ENCODE peak calls at places on chromosomes 11 and 22, in six cellular contexts. R is pons; M is AG09319; A is activated CD4-positive, alpha-beta T cell treated with anti-CD3 and anti-CD28 coated beads, Interleukin-2, amount 50 U/mL, for 1 hour; S is substantia nigra; T is AG10803. H is an unnamed sample.

GRCh38 chr22:17285661-17286060 is 66.4 kb upstream of the ADA2 start:
- DNase-seq in R (no peak), S (no peak), A (no peak), M (no peak), T (no peak), H (no peak)

GRCh38 chr22:38139901-38140300 is 29.4 kb upstream of the BAIAP2L2 start:
- DNase-seq in T (no peak), A (no peak), R (no peak), S (no peak), M (no peak), H (no peak)

GRCh38 chr22:19178065-19178658 is 374 bp downstream of the SLC25A1 start:
- DNase-seq in S (no peak), M (no peak), R (no peak), T (no peak), A (peak), H (no peak)

GRCh38 chr11:95968585-95968984 is 44.7 kb upstream of the MTMR2 start:
- DNase-seq in M (no peak), R (no peak), A (no peak), T (no peak), S (no peak), H (no peak)

GRCh38 chr22:36419177-36419911 is 31.6 kb upstream of the MYH9 start:
- DNase-seq in R (peak), S (no peak), M (peak), T (peak), A (no peak), H (no peak)

GRCh38 chr11:123221611-123222010 is 26.6 kb upstream of the CLMP start:
- DNase-seq in A (no peak), M (no peak), R (no peak), S (no peak), T (no peak), H (no peak)

GRCh38 chr11:12182650-12183511 is 72.5 kb downstream of the MICAL2 start:
- DNase-seq in T (peak), A (no peak), S (no peak), R (no peak), M (peak), H (no peak)

GRCh38 chr22:33894036-33894435 is 26.2 kb downstream of the LARGE1 start:
- DNase-seq in A (no peak), M (no peak), S (no peak), T (no peak), R (no peak), H (no peak)

GRCh38 chr11:60756307-60757032 is at the start of gene MS4A15:
- DNase-seq in S (no peak), M (no peak), T (peak), R (no peak), A (no peak), H (peak)

GRCh38 chr22:48898524-48899377 is 928.9 kb downstream of the BRD1 start:
- DNase-seq in T (no peak), S (no peak), R (no peak), A (no peak), M (no peak), H (peak)

GRCh38 chr22:43174941-43175531 is 11.9 kb downstream of the TTLL12 start:
- DNase-seq in A (no peak), S (no peak), R (no peak), T (no peak), M (no peak), H (no peak)

GRCh38 chr22:50012201-50013181 is at the start of gene IL17REL:
- DNase-seq in A (no peak), R (no peak), M (no peak), T (peak), S (no peak), H (peak)

GRCh38 chr11:95412074-95412473 is 181.1 kb upstream of the SESN3 start:
- DNase-seq in R (no peak), S (no peak), A (no peak), M (no peak), T (no peak), H (no peak)

GRCh38 chr11:42239102-42239501 is 779.6 kb upstream of the LRRC4C start:
- DNase-seq in T (peak), M (no peak), R (no peak), S (no peak), A (no peak), H (no peak)

GRCh38 chr11:6812391-6813005 is 13.0 kb upstream of the OR6A2 start:
- DNase-seq in S (no peak), T (peak), A (no peak), R (peak), M (no peak), H (peak)

GRCh38 chr11:27294654-27295053 is 68.4 kb downstream of the CCDC34 start:
- DNase-seq in M (no peak), R (no peak), S (no peak), A (no peak), T (no peak), H (no peak)

GRCh38 chr11:108960498-108960897 is 295.6 kb downstream of the DDX10 start:
- DNase-seq in R (no peak), A (no peak), T (no peak), M (no peak), S (no peak), H (peak)

GRCh38 chr11:20005747-20006146 is 154.5 kb downstream of the DBX1 start:
- DNase-seq in A (no peak), M (no peak), T (no peak), S (no peak), R (no peak), H (no peak)

GRCh38 chr11:117657801-117658200 is 139.2 kb downstream of the DSCAML1 start:
- DNase-seq in S (peak), A (no peak), T (no peak), M (no peak), R (peak), H (no peak)

GRCh38 chr11:118705111-118705741 is 25.8 kb upstream of the TREH start:
- DNase-seq in M (no peak), S (peak), A (peak), T (no peak), R (peak), H (no peak)

GRCh38 chr11:133910101-133910500 is 46.7 kb downstream of the IGSF9B start:
- DNase-seq in R (no peak), T (no peak), M (no peak), A (no peak), S (no peak), H (no peak)

GRCh38 chr22:42985541-42985925 is 29.4 kb downstream of the PACSIN2 start:
- DNase-seq in A (no peak), S (no peak), T (no peak), R (no peak), M (no peak), H (no peak)

GRCh38 chr11:35815556-35816315 is 128.1 kb upstream of the LDLRAD3 start:
- DNase-seq in S (no peak), A (no peak), T (peak), M (peak), R (no peak), H (no peak)

GRCh38 chr11:35288817-35289541 is 130.4 kb downstream of the SLC1A2 start:
- DNase-seq in A (no peak), R (no peak), T (peak), M (no peak), S (no peak), H (no peak)

H was measured in H9.